ENCODE peak calls at places on chromosomes 16 and 17, in eight cellular contexts. H is GF-D8; O is AG04450; R is BJ; G is stimulated activated CD4-positive, alpha-beta T cell treated with anti-CD3 and anti-CD28 coated beads, Interleukin-2, amount 100 ng/mL, for 48 hours; A is NCI-H1092; S is KBM-7; U is activated gamma-delta T cell treated with Interleukin-2 at 50 U/mL for 16 hours. V is an unnamed sample.

GRCh38 chr17:48624544-48625501 is 1.3 kb downstream of the HOXB9 start:
- DNase-seq in R (no peak), O (no peak), G (no peak), U (no peak), S (no peak), A (peak), H (no peak), V (no peak)

GRCh38 chr16:67283826-67284555 is 4.7 kb downstream of the PLEKHG4 start:
- DNase-seq in G (no peak), O (no peak), U (no peak), H (no peak), S (no peak), A (no peak), R (no peak), V (no peak)

GRCh38 chr16:66486199-66486772 is 59.2 kb downstream of the BEAN1 start:
- DNase-seq in O (no peak), U (no peak), G (no peak), R (no peak), A (no peak), S (no peak), H (no peak), V (no peak)

GRCh38 chr17:41529491-41529915 is 1.4 kb upstream of the KRT19 start:
- DNase-seq in A (no peak), O (no peak), H (no peak), U (no peak), R (no peak), G (no peak), S (no peak), V (no peak)

GRCh38 chr17:64118452-64118979 is 11.4 kb downstream of the ERN1 start:
- DNase-seq in G (no peak), R (no peak), H (peak), A (peak), U (no peak), S (peak), O (no peak), V (no peak)

GRCh38 chr16:74186589-74186988 is 110.0 kb upstream of the PSMD7 start:
- DNase-seq in A (peak), U (no peak), S (no peak), H (no peak), R (peak), G (no peak), O (peak), V (peak)

GRCh38 chr17:48626470-48627241 is 498 bp upstream of the HOXB9 start:
- DNase-seq in G (no peak), S (no peak), O (no peak), R (no peak), U (peak), A (no peak), H (no peak), V (no peak)

GRCh38 chr17:82424001-82424862 is 5.8 kb upstream of the OGFOD3 start:
- DNase-seq in R (no peak), U (peak), A (no peak), H (no peak), O (no peak), S (peak), G (peak), V (no peak)

GRCh38 chr16:66898207-66898606 is 17.9 kb downstream of the PDP2 start:
- DNase-seq in R (no peak), A (no peak), G (no peak), H (no peak), U (no peak), O (no peak), S (no peak), V (no peak)

GRCh38 chr16:56637814-56638750 is at the start of gene MT1A:
- DNase-seq in G (no peak), A (no peak), U (no peak), H (no peak), R (no peak), O (no peak), S (no peak), V (no peak)

GRCh38 chr16:4272114-4272954 is 489 bp downstream of the TFAP4 start:
- DNase-seq in R (no peak), S (peak), G (peak), U (peak), H (peak), A (peak), O (no peak), V (no peak)

GRCh38 chr16:81292936-81293335 is 21.8 kb upstream of the GAN start:
- DNase-seq in O (no peak), R (no peak), G (no peak), A (no peak), H (no peak), U (no peak), S (no peak), V (no peak)

GRCh38 chr17:75850928-75851692 is 4.0 kb downstream of the WBP2 start:
- DNase-seq in R (no peak), S (no peak), A (no peak), O (no peak), U (no peak), G (no peak), H (no peak), V (no peak)

GRCh38 chr16:20915733-20916132 is 15.2 kb downstream of the LYRM1 start:
- DNase-seq in G (no peak), R (no peak), A (no peak), U (no peak), O (no peak), S (no peak), H (no peak), V (no peak)

GRCh38 chr17:64209983-64210382 is 53.1 kb downstream of the TEX2 start:
- DNase-seq in U (no peak), O (no peak), G (no peak), A (no peak), S (no peak), R (no peak), H (no peak), V (no peak)

GRCh38 chr16:85360323-85361277 is 248.3 kb upstream of the CIBAR2 start:
- DNase-seq in R (no peak), U (no peak), G (no peak), O (no peak), A (peak), H (no peak), S (no peak), V (no peak)

GRCh38 chr16:72989203-72989991 is 58.5 kb downstream of the ZFHX3 start:
- DNase-seq in A (no peak), G (no peak), O (peak), R (peak), H (no peak), S (no peak), U (no peak), V (peak)

GRCh38 chr16:81140930-81141780 is 45.0 kb upstream of the GCSH start:
- DNase-seq in G (no peak), R (no peak), U (no peak), O (no peak), S (no peak), H (no peak), A (no peak), V (no peak)

GRCh38 chr16:30998852-30999761 is 11.3 kb downstream of the STX1B start:
- DNase-seq in R (no peak), O (no peak), S (no peak), H (no peak), A (no peak), G (no peak), U (no peak), V (no peak)

GRCh38 chr17:36643086-36643685 is 41.8 kb downstream of the MRM1 start:
- DNase-seq in R (no peak), O (no peak), G (no peak), S (no peak), U (no peak), H (no peak), A (no peak), V (no peak)

GRCh38 chr16:14003119-14003570 is 68.0 kb upstream of the MRTFB start:
- DNase-seq in A (no peak), H (no peak), G (no peak), R (peak), O (no peak), S (peak), U (no peak), V (peak)

GRCh38 chr17:58270476-58271290 is 10.1 kb downstream of the MPO start:
- DNase-seq in O (no peak), H (no peak), R (no peak), G (no peak), A (no peak), S (no peak), U (no peak), V (no peak)

GRCh38 chr16:54291981-54292487 is 5.4 kb upstream of the IRX3 start:
- DNase-seq in O (no peak), R (no peak), H (no peak), U (no peak), S (no peak), G (no peak), A (no peak), V (no peak)